ENCODE peak calls at places on chromosome 16, in ten cellular contexts. F is cardiac fibroblast; X is uterus; R is AG09319; J is AG04450; S is dermis microvascular lymphatic vessel endothelial cell; A is HS-5; V is NCI-H1105; I is stimulated activated CD8-positive, alpha-beta memory T cell treated with anti-CD3 and anti-CD28 coated beads, Interleukin-7, amount 100 ng/mL, for 24 hours; P is CD14-positive monocyte. T is an unnamed sample.

GRCh38 chr16:67397812-67398545 is 4.7 kb upstream of the TPPP3 start:
- DNase-seq in J (no peak), V (no peak), I (no peak), R (no peak), A (no peak), F (no peak), S (no peak), X (no peak), P (peak), T (no peak)

GRCh38 chr16:85392756-85393673 is 220.1 kb upstream of the GSE1 start:
- DNase-seq in S (no peak), V (no peak), P (peak), I (no peak), X (no peak), R (no peak), F (no peak), J (no peak), A (no peak), T (no peak)

GRCh38 chr16:86611958-86612357 is 33.6 kb downstream of the FOXL1 start:
- DNase-seq in P (no peak), F (no peak), R (no peak), A (no peak), V (no peak), X (no peak), S (no peak), I (no peak), J (no peak), T (no peak)

GRCh38 chr16:74192281-74192680 is 104.3 kb upstream of the PSMD7 start:
- DNase-seq in I (no peak), P (no peak), V (no peak), X (no peak), R (no peak), J (no peak), F (no peak), S (no peak), A (no peak), T (no peak)

GRCh38 chr16:70157105-70157476 is 16.5 kb upstream of the CLEC18C start:
- DNase-seq in P (peak), S (no peak), F (no peak), J (no peak), V (no peak), R (no peak), A (no peak), X (no peak), I (no peak), T (no peak)

GRCh38 chr16:21599994-21600773 is 807 bp downstream of the METTL9 start:
- DNase-seq in A (no peak), X (no peak), F (peak), I (no peak), P (no peak), V (no peak), J (no peak), S (peak), R (no peak), T (peak)

GRCh38 chr16:8963010-8963824 is 489 bp downstream of the USP7 start:
- DNase-seq in R (no peak), F (no peak), I (no peak), A (no peak), P (no peak), J (no peak), X (no peak), V (no peak), S (no peak), T (no peak)

GRCh38 chr16:77298638-77299360 is 99.6 kb downstream of the SYCE1L start:
- DNase-seq in X (peak), J (peak), V (no peak), F (peak), S (no peak), R (peak), P (no peak), A (peak), I (no peak), T (no peak)

GRCh38 chr16:82671743-82672142 is 45.0 kb downstream of the CDH13 start:
- DNase-seq in J (no peak), R (no peak), V (no peak), P (no peak), X (no peak), S (no peak), F (no peak), A (no peak), I (no peak), T (no peak)

GRCh38 chr16:57694556-57695377 is at the start of gene DRC7:
- DNase-seq in I (no peak), A (peak), P (peak), F (peak), R (no peak), J (no peak), V (peak), X (peak), S (peak), T (no peak)

GRCh38 chr16:67537270-67537635 is 8.6 kb downstream of the RIPOR1 start:
- DNase-seq in P (peak), F (peak), X (peak), V (no peak), I (no peak), A (no peak), J (no peak), R (no peak), S (no peak), T (no peak)

GRCh38 chr16:78893340-78893739 is 707.2 kb downstream of the MAF start:
- DNase-seq in R (no peak), X (no peak), S (no peak), I (no peak), F (no peak), J (no peak), A (no peak), V (no peak), P (no peak), T (no peak)

GRCh38 chr16:5058476-5058875 is 7.3 kb downstream of the C16orf89 start:
- DNase-seq in P (peak), A (no peak), F (peak), X (no peak), V (no peak), I (no peak), J (no peak), R (no peak), S (no peak), T (no peak)

GRCh38 chr16:67546761-67547422 is 15.4 kb upstream of the CTCF start:
- DNase-seq in R (no peak), A (no peak), P (no peak), V (peak), J (no peak), S (peak), F (peak), I (peak), X (peak), T (peak)

GRCh38 chr16:508884-509736 is 18.4 kb upstream of the CAPN15 start:
- DNase-seq in F (peak), A (no peak), I (no peak), R (no peak), P (no peak), X (no peak), V (no peak), S (peak), J (no peak), T (no peak)

GRCh38 chr16:48829361-48829760 is 219.4 kb upstream of the N4BP1 start:
- DNase-seq in S (no peak), A (no peak), I (no peak), V (peak), P (no peak), X (no peak), J (no peak), F (no peak), R (no peak), T (no peak)

GRCh38 chr16:1572664-1573063 is 39.2 kb downstream of the TMEM204 start:
- DNase-seq in X (no peak), P (no peak), S (no peak), R (no peak), J (no peak), V (no peak), F (no peak), A (no peak), I (no peak), T (no peak)

GRCh38 chr16:3731126-3731935 is 14.0 kb upstream of the TRAP1 start:
- DNase-seq in R (no peak), X (no peak), F (no peak), A (no peak), I (no peak), V (no peak), P (no peak), S (no peak), J (no peak), T (no peak)

GRCh38 chr16:50274771-50275415 is 8.5 kb downstream of the ADCY7 start:
- DNase-seq in S (no peak), A (no peak), X (no peak), I (no peak), J (no peak), V (no peak), F (no peak), R (no peak), P (peak), T (no peak)

GRCh38 chr16:35298460-35299243 is 1839.2 kb downstream of the TP53TG3F start:
- DNase-seq in P (no peak), J (no peak), V (no peak), R (no peak), I (no peak), S (no peak), F (no peak), X (no peak), A (no peak), T (no peak)

GRCh38 chr16:60413969-60414368 is 1622.3 kb downstream of the CDH8 start:
- DNase-seq in X (no peak), S (no peak), A (no peak), I (no peak), F (no peak), V (no peak), P (no peak), R (no peak), J (no peak), T (no peak)